ENCODE peak calls at places on chromosomes 2 and 18, in four cellular contexts. R is CD8-positive, alpha-beta memory T cell; L is body of pancreas; H is lower lobe of right lung. F is an unnamed sample.
A peak's percentile ranks its signal among the peaks of the same experiment; 100 is the strongest.

GRCh38 chr2:168241208-168241607 is 6.2 kb downstream of the STK39 start:
- DNase-seq in R (no peak), L (no peak), H (no peak), F (no peak)

GRCh38 chr18:26487437-26487836 is 60.9 kb downstream of the KCTD1 start:
- DNase-seq in R (no peak), L (no peak), H (no peak), F (no peak)

GRCh38 chr2:176484838-176485237 is 215.6 kb downstream of the MTX2 start:
- DNase-seq in R (no peak), L (no peak), H (no peak), F (no peak)

GRCh38 chr2:173749315-173749714 is 215.9 kb downstream of the SP3 start:
- DNase-seq in R (no peak), L (no peak), H (no peak), F (no peak)

GRCh38 chr2:45027051-45027450 is 17.8 kb upstream of the SIX2 start:
- DNase-seq in R (no peak), L (no peak), H (no peak), F (no peak)

GRCh38 chr2:217994776-217995274 is 8.0 kb downstream of the TNS1 start:
- DNase-seq in R (no peak), L (peak; percentile 67), H (no peak), F (peak; percentile 26)

GRCh38 chr2:38933653-38934052 is 44.0 kb downstream of the ARHGEF33 start:
- DNase-seq in R (no peak), L (no peak), H (no peak), F (no peak)

GRCh38 chr2:164722604-164723338 is 101.5 kb upstream of the GRB14 start:
- DNase-seq in R (no peak), L (no peak), H (no peak), F (no peak)

GRCh38 chr2:55511508-55512124 is 7.9 kb upstream of the CFAP36 start:
- DNase-seq in R (no peak), L (no peak), H (no peak), F (peak; percentile 3)

GRCh38 chr2:30688956-30689401 is 118.3 kb downstream of the CAPN13 start:
- DNase-seq in R (no peak), L (no peak), H (no peak), F (no peak)

GRCh38 chr2:113131343-113131933 is 4.0 kb downstream of the IL1RN start:
- DNase-seq in R (no peak), L (no peak), H (no peak), F (no peak)

GRCh38 chr2:113127646-113128385 is 418 bp downstream of the IL1RN start:
- DNase-seq in R (no peak), L (no peak), H (no peak), F (no peak)

GRCh38 chr2:113126845-113127645 is at the start of gene IL1RN:
- DNase-seq in R (no peak), L (no peak), H (peak; percentile 73), F (no peak)

GRCh38 chr2:113128386-113128664 is 927 bp downstream of the IL1RN start:
- DNase-seq in R (no peak), L (no peak), H (no peak), F (no peak)

DNA sequence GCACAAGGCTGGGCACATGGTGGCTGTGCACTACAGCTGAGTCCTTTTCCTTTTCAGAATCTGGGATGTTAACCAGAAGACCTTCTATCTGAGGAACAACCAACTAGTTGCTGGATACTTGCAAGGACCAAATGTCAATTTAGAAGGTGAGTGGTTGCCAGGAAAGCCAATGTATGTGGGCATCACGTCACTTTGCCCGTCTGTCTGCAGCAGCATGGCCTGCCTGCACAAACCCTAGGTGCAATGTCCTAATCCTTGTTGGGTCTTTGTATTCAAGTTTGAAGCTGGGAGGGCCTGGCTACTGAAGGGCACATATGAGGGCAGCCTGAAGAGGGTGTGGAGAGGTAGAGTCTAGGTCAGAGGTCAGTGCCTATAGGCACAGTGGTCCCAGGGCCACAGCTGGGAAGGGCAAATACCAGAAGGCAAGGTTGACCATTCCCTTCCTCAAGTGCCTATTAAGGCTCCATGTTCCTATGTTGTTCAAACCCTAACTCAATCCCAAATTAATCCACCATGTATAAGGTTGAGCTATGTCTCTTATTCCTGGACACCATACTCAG is 2.2 kb downstream of the IL1RN start:
- DNase-seq in R (no peak), L (no peak), H (no peak), F (no peak)
- H3K27me3 ChIP-seq in R (no peaks in the 10 kb centered on the region), L (no peaks in the 10 kb centered on the region), H (no peaks in the 10 kb centered on the region), F (no peaks in the 10 kb centered on the region)

GRCh38 chr2:190881480-190882326 is 1.1 kb downstream of the GLS start:
- DNase-seq in R (peak; percentile 64), L (peak; percentile 63), H (peak; percentile 83), F (peak; percentile 71)
- H3K4me1 ChIP-seq in R (peaks cover 52% of the 10 kb centered on the region), L (peaks cover 54% of the 10 kb centered on the region), H (peaks cover 54% of the 10 kb centered on the region), F (peaks cover 39% of the 10 kb centered on the region)

GRCh38 chr2:199465390-199465789 is 7.7 kb upstream of the SATB2 start:
- DNase-seq in R (no peak), L (no peak), H (no peak), F (no peak)
- H3K27me3 ChIP-seq in R (peaks cover 92% of the 10 kb centered on the region), L (peaks cover 4% of the 10 kb centered on the region), H (peaks cover 100% of the 10 kb centered on the region), F (peaks cover 79% of the 10 kb centered on the region)

GRCh38 chr2:100107911-100108647 is 34.3 kb downstream of the AFF3 start:
- DNase-seq in R (no peak), L (no peak), H (no peak), F (no peak)

GRCh38 chr2:100106460-100106859 is 35.9 kb downstream of the AFF3 start:
- DNase-seq in R (no peak), L (no peak), H (no peak), F (no peak)

GRCh38 chr2:100114011-100114433 is 28.4 kb downstream of the AFF3 start:
- DNase-seq in R (no peak), L (no peak), H (no peak), F (no peak)

GRCh38 chr2:100107440-100107839 is 35.0 kb downstream of the AFF3 start:
- DNase-seq in R (no peak), L (no peak), H (no peak), F (no peak)

DNA sequence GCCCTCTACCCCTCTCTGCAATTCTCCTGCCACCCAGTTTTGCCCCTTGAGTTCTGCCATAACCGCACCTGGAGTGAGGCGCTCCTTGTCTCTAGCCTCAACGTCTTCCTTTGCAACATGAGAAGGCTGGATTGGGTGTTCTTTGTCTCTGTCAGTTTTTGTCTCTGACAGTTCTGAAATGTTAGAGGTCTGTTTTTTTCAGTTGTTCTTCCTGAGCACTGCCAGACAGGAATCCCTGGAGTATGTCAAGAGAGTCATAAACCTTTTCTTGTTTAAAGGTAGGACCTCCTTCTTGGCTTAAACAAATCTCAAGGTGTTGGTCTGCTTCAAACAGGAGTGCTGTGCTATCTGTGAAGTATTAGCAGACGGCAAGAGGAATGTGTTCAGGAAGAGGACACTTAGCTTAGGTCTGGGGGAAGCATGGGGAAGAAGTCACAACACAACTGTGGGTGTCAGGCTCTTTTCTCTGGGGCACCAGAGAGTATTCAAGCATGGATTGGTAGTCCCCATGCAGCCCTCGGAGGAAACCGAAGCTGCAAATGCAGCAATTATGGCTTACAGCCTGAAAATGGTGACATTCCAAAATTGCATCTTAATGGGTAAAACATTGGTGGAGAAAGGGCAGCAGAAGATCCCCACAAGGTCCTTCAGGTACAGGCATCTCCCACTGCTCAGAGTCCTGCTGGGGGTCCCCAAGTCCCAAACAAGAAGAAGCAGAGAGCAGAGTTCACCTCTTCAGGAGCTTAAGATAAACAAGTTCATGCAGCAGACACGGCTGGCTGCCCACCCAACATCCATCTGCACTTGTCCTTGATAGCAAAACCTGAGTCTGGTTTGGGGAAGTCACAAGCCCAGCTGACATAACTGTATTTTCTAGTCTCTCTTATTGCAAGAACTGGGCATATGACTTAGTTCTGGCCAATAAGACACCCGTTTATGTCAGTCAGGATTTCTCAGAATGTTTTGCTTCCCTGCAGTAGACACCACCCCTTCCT is 32.1 kb downstream of the AFF3 start:
- DNase-seq in R (no peak), L (no peak), H (no peak), F (peak; percentile 65)
- H3K4me1 ChIP-seq in R (peaks cover 24% of the 10 kb centered on the region), L (peaks cover under 1% of the 10 kb centered on the region), H (peaks cover 17% of the 10 kb centered on the region), F (peaks cover 12% of the 10 kb centered on the region)

F was measured in thyroid gland.